ENCODE peak calls at places on chromosomes 7 and 10, in four cellular contexts. Q is psoas muscle, L is SW 1271, I is suprapubic skin. H is an unnamed sample.

GRCh38 chr7:22443370-22444180 is 56.4 kb downstream of the STEAP1B start:
- DNase-seq in Q (no peak), I (no peak), L (no peak), H (no peak)

GRCh38 chr10:107616463-107617131 is 452.1 kb upstream of the SORCS1 start:
- DNase-seq in Q (no peak), L (no peak), I (no peak), H (peak)

GRCh38 chr7:26510226-26510957 is 218.7 kb downstream of the SNX10 start:
- DNase-seq in L (no peak), I (no peak), Q (no peak), H (no peak)

GRCh38 chr7:31096882-31097258 is 44.8 kb downstream of the ADCYAP1R1 start:
- DNase-seq in L (no peak), I (peak), Q (no peak), H (no peak)

GRCh38 chr10:4533626-4534025 is 292.4 kb upstream of the AKR1E2 start:
- DNase-seq in Q (no peak), I (no peak), L (no peak), H (no peak)

GRCh38 chr10:88389456-88389855 is 193.7 kb downstream of the RNLS start:
- DNase-seq in L (peak), Q (no peak), I (no peak), H (no peak)

GRCh38 chr7:77337456-77337990 is 78.6 kb downstream of the GSAP start:
- DNase-seq in I (no peak), Q (no peak), L (no peak), H (no peak)

GRCh38 chr10:122555431-122555830 is 5.1 kb upstream of the DMBT1 start:
- DNase-seq in I (no peak), Q (no peak), L (no peak), H (no peak)

GRCh38 chr10:114634607-114634974 is 23.5 kb downstream of the ABLIM1 start:
- DNase-seq in L (peak), I (no peak), Q (peak), H (peak)

GRCh38 chr7:50727072-50727471 is 55.6 kb downstream of the GRB10 start:
- DNase-seq in I (no peak), L (no peak), Q (no peak), H (no peak)

GRCh38 chr7:99733448-99733847 is 1.5 kb downstream of the CYP3A7 start:
- DNase-seq in Q (no peak), I (no peak), L (peak), H (no peak)

GRCh38 chr7:104986623-104987259 is 27.3 kb upstream of the KMT2E start:
- DNase-seq in I (no peak), Q (no peak), L (no peak), H (no peak)

GRCh38 chr7:134695321-134695860 is 48.7 kb downstream of the BPGM start:
- DNase-seq in L (no peak), Q (no peak), I (no peak), H (no peak)

GRCh38 chr7:105664816-105665525 is 83.7 kb upstream of the EFCAB10 start:
- DNase-seq in Q (no peak), L (peak), I (no peak), H (peak)

GRCh38 chr10:79101560-79101971 is 32.8 kb downstream of the ZMIZ1 start:
- DNase-seq in L (no peak), Q (no peak), I (no peak), H (no peak)

GRCh38 chr10:25966846-25967245 is 32.8 kb downstream of the MYO3A start:
- DNase-seq in I (no peak), L (no peak), Q (no peak), H (no peak)

GRCh38 chr10:16995867-16996529 is 133.6 kb downstream of the CUBN start:
- DNase-seq in Q (no peak), I (no peak), L (no peak), H (no peak)

GRCh38 chr7:93409324-93409723 is 165.2 kb downstream of the CALCR start:
- DNase-seq in L (no peak), Q (no peak), I (no peak), H (no peak)

GRCh38 chr10:85548038-85548437 is 818.6 kb downstream of the GRID1 start:
- DNase-seq in I (no peak), L (peak), Q (no peak), H (peak)

GRCh38 chr7:1189986-1190772 is 30.2 kb upstream of the ZFAND2A start:
- DNase-seq in Q (no peak), L (no peak), I (no peak), H (no peak)